ENCODE peak calls at places on chromosomes 11 and 22, in seven cellular contexts. K is heart right ventricle, J is upper lobe of right lung, E is neural progenitor cell, F is HL-60, P is fibroblast of lung, V is heart left ventricle. Y is an unnamed sample.
A peak's percentile ranks its signal among the peaks of the same experiment; 100 is the strongest.

GRCh38 chr11:4125141-4125540 is 30.5 kb downstream of the RRM1 start:
- DNase-seq in V (no peak), J (no peak), F (no peak), K (no peak), E (no peak), P (peak; percentile 6), Y (no peak)

GRCh38 chr22:29308791-29309262 is 2.4 kb downstream of the GAS2L1 start:
- DNase-seq in V (peak; percentile 67), P (peak; percentile 85), K (no peak), J (no peak), F (no peak), E (no peak), Y (peak; percentile 33)

GRCh38 chr22:23315341-23315917 is 135.1 kb downstream of the BCR start:
- DNase-seq in K (peak; percentile 77), J (peak; percentile 80), E (peak; percentile 75), F (peak; percentile 51), P (peak; percentile 71), V (peak; percentile 82), Y (peak; percentile 50)

GRCh38 chr11:108887436-108888238 is 222.8 kb downstream of the DDX10 start:
- DNase-seq in F (no peak), J (no peak), P (peak; percentile 87), V (no peak), E (no peak), K (no peak), Y (no peak)

GRCh38 chr11:25198704-25199103 is 701.9 kb downstream of the LUZP2 start:
- DNase-seq in F (no peak), P (no peak), J (no peak), E (no peak), K (no peak), V (no peak), Y (no peak)

GRCh38 chr11:121482231-121483129 is 29.7 kb upstream of the SORL1-AS1 start:
- DNase-seq in E (no peak), V (no peak), K (no peak), J (no peak), P (no peak), F (peak; percentile 81), Y (peak; percentile 87)

GRCh38 chr22:24164823-24165379 is 16.4 kb upstream of the SUSD2 start:
- DNase-seq in E (no peak), K (peak; percentile 66), V (no peak), F (no peak), P (no peak), J (no peak), Y (no peak)

GRCh38 chr22:37775785-37776638 is 31.7 kb upstream of the GCAT start:
- DNase-seq in E (no peak), J (no peak), V (no peak), P (peak; percentile 83), F (no peak), K (no peak), Y (no peak)

GRCh38 chr11:68798221-68798813 is 43.4 kb downstream of the CPT1A start:
- DNase-seq in V (no peak), P (no peak), K (peak; percentile 29), J (no peak), F (peak; percentile 49), E (peak; percentile 83), Y (peak; percentile 33)

GRCh38 chr22:44384563-44384940 is 71.8 kb upstream of the SHISAL1 start:
- DNase-seq in J (peak; percentile 48), E (no peak), K (peak; percentile 1), P (no peak), V (no peak), F (no peak), Y (no peak)

GRCh38 chr11:7332962-7333361 is 81.3 kb downstream of the SYT9 start:
- DNase-seq in P (no peak), E (no peak), V (no peak), J (no peak), K (no peak), F (no peak), Y (no peak)

GRCh38 chr11:13720940-13721339 is 52.5 kb downstream of the FAR1 start:
- DNase-seq in P (no peak), V (no peak), K (no peak), J (no peak), F (no peak), E (no peak), Y (no peak)

GRCh38 chr11:18522388-18522787 is 4.4 kb downstream of the TSG101 start:
- DNase-seq in K (no peak), P (no peak), V (no peak), F (no peak), E (peak; percentile 9), J (no peak), Y (peak; percentile 40)

GRCh38 chr11:2296913-2297622 is 4.7 kb downstream of the C11orf21 start:
- DNase-seq in J (peak; percentile 55), V (peak; percentile 49), P (no peak), E (no peak), F (no peak), K (no peak), Y (no peak)

GRCh38 chr11:119169272-119169719 is 771 bp downstream of the NLRX1 start:
- DNase-seq in E (peak; percentile 58), P (peak; percentile 69), F (peak; percentile 15), V (peak; percentile 66), J (peak; percentile 80), K (peak; percentile 36), Y (peak; percentile 71)

GRCh38 chr11:27174026-27174425 is 133.4 kb downstream of the BBOX1 start:
- DNase-seq in V (no peak), F (no peak), K (no peak), J (no peak), P (no peak), E (no peak), Y (no peak)

GRCh38 chr11:68610452-68611116 is 73.8 kb upstream of the GAL start:
- DNase-seq in F (peak; percentile 17), J (no peak), K (no peak), V (no peak), E (peak; percentile 43), P (no peak), Y (no peak)

GRCh38 chr11:119029340-119030028 is 1.2 kb downstream of the SLC37A4 start:
- DNase-seq in K (no peak), V (no peak), E (peak; percentile 45), F (peak; percentile 65), P (no peak), J (no peak), Y (peak; percentile 28)

GRCh38 chr11:123580557-123581275 is 73.7 kb downstream of the SCN3B start:
- DNase-seq in V (peak; percentile 73), E (peak; percentile 87), F (peak; percentile 58), J (peak; percentile 83), P (peak; percentile 10), K (peak; percentile 54), Y (peak; percentile 77)

GRCh38 chr11:121478226-121478894 is 25.6 kb upstream of the SORL1-AS1 start:
- DNase-seq in P (no peak), K (no peak), F (no peak), V (no peak), E (no peak), J (no peak), Y (no peak)

GRCh38 chr11:113137735-113138529 is 176.5 kb upstream of the TTC12 start:
- DNase-seq in V (no peak), J (no peak), P (no peak), F (no peak), K (no peak), E (no peak), Y (no peak)

GRCh38 chr11:133964946-133965632 is 8.3 kb upstream of the IGSF9B start:
- DNase-seq in E (no peak), F (no peak), V (peak; percentile 30), K (no peak), J (no peak), P (peak; percentile 61), Y (no peak)

GRCh38 chr22:30290679-30291333 is 1.5 kb upstream of the CASTOR1 start:
- DNase-seq in V (peak; percentile 91), E (peak; percentile 48), J (peak; percentile 91), K (peak; percentile 84), P (peak; percentile 52), F (no peak), Y (peak; percentile 60)

GRCh38 chr22:20488946-20489345 is 6.6 kb downstream of the KLHL22 start:
- DNase-seq in P (no peak), V (no peak), J (no peak), K (no peak), F (no peak), E (peak; percentile 6), Y (no peak)

GRCh38 chr22:20490183-20490940 is 5.2 kb downstream of the KLHL22 start:
- DNase-seq in F (no peak), V (no peak), K (no peak), E (no peak), P (no peak), J (no peak), Y (no peak)

GRCh38 chr22:20491346-20491745 is 4.2 kb downstream of the KLHL22 start:
- DNase-seq in K (no peak), P (no peak), E (no peak), V (no peak), J (no peak), F (no peak), Y (no peak)

GRCh38 chr22:20487715-20488114 is 7.9 kb downstream of the KLHL22 start:
- DNase-seq in K (no peak), P (no peak), E (no peak), V (no peak), F (no peak), J (no peak), Y (no peak)

GRCh38 chr22:20490941-20491307 is 4.7 kb downstream of the KLHL22 start:
- DNase-seq in E (no peak), K (no peak), F (no peak), J (no peak), P (no peak), V (no peak), Y (no peak)
- H3K4me3 ChIP-seq in E (no peak overlapping the region), K (no peak overlapping the region), F (no peak overlapping the region), J (no peak overlapping the region), P (no peak overlapping the region), V (no peak overlapping the region), Y (no peak overlapping the region)

GRCh38 chr11:12556155-12556554 is 118.1 kb upstream of the TEAD1 start:
- DNase-seq in V (no peak), E (no peak), K (no peak), P (peak; percentile 63), F (no peak), J (no peak), Y (no peak)
- TF ChIP-seq CTCF in V (no peak), E (no peak), K (no peak), P (no peak), F (no peak), J (no peak), Y (no peak)

DNA sequence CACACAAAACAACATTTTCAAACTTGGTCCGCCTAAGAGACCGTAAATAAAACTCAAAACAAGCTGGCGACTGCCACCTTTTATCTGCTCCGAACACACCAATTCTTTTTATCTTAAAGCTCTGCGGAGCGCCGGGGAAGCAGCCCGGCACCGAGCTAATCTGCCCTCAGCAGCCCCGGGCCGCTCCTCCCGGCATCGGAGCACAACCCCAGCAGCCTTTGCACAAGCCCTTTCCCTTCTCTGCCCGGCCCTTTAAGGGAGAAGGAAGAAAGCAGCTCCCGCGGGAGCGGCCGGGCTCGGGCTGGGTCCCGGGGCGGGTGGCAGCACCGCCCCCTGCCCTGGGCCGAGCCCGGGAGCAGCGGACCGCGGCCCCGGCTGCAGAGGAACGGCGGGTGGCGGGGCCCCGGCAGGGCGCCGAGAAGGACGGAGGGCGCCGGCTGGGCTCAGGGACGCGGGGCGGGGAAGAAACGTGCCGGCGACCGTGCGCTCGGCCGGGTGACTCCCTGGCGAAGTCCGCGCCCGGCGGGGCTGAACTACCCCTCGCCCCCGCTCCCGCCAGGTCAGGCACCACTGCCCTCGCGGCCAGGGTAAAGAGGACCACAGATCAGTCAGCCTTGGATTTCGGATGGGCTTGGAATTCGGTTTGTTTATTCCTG is 133.5 kb upstream of the C11orf58 start:
- DNase-seq in J (peak; percentile 82), V (peak; percentile 78), E (peak; percentile 72), P (peak; percentile 45), F (peak; percentile 21), K (peak; percentile 67), Y (no peak)
- H3K4me3 ChIP-seq in J (peak overlapping the region; percentile 56), V (peak overlapping the region; percentile 92), E (peak overlapping the region; percentile 89), P (peak overlapping the region; percentile 92), F (peak overlapping the region; percentile 18), K (peak overlapping the region; percentile 95), Y (no peak overlapping the region)

GRCh38 chr11:8810331-8811301 is 100.4 kb upstream of the AKIP1 start:
- DNase-seq in J (peak; percentile 91), V (peak; percentile 88), F (no peak), P (peak; percentile 86), K (peak; percentile 82), E (peak; percentile 95), Y (peak; percentile 72)
- TF ChIP-seq CTCF in J (no peak), V (no peak), F (no peak), P (no peak), K (no peak), E (no peak), Y (no peak)

Y was measured in GM12865.